ENCODE peak calls at places on chromosomes 13 and 19, in five cellular contexts. One of them, this sample, is unnamed.
A peak's percentile ranks its signal among the peaks of the same experiment; 100 is the strongest.

GRCh38 chr19:33203529-33203928 is 9.4 kb downstream of the LRP3 start:
- DNase-seq in CD8-positive, alpha-beta T cell: no peak
- DNase-seq in HCT116: no peak
- DNase-seq in heart left ventricle: peak; percentile 17
- DNase-seq in uterus: no peak
- DNase-seq in this sample: no peak

GRCh38 chr13:104987621-104988020 is 1547.8 kb downstream of the EFNB2 start:
- DNase-seq in CD8-positive, alpha-beta T cell: no peak
- DNase-seq in HCT116: no peak
- DNase-seq in heart left ventricle: no peak
- DNase-seq in uterus: no peak
- DNase-seq in this sample: no peak

GRCh38 chr13:45950343-45950995 is 98.9 kb upstream of the SIAH3 start:
- DNase-seq in CD8-positive, alpha-beta T cell: no peak
- DNase-seq in HCT116: no peak
- DNase-seq in heart left ventricle: no peak
- DNase-seq in uterus: no peak
- DNase-seq in this sample: no peak

GRCh38 chr19:9565900-9566705 is 18.2 kb downstream of the ZNF121 start:
- DNase-seq in CD8-positive, alpha-beta T cell: no peak
- DNase-seq in HCT116: no peak
- DNase-seq in heart left ventricle: no peak
- DNase-seq in uterus: no peak
- DNase-seq in this sample: peak; percentile 29

GRCh38 chr13:111577429-111577828 is 257.0 kb downstream of the TEX29 start:
- DNase-seq in CD8-positive, alpha-beta T cell: no peak
- DNase-seq in HCT116: no peak
- DNase-seq in heart left ventricle: no peak
- DNase-seq in uterus: no peak
- DNase-seq in this sample: no peak

GRCh38 chr13:94568443-94568842 is 27.5 kb downstream of the TGDS start:
- DNase-seq in CD8-positive, alpha-beta T cell: no peak
- DNase-seq in HCT116: no peak
- DNase-seq in heart left ventricle: no peak
- DNase-seq in uterus: no peak
- DNase-seq in this sample: no peak

GRCh38 chr19:16470911-16471811 is 609 bp downstream of the EPS15L1 start:
- DNase-seq in CD8-positive, alpha-beta T cell: peak; percentile 20
- DNase-seq in HCT116: no peak
- DNase-seq in heart left ventricle: no peak
- DNase-seq in uterus: no peak
- DNase-seq in this sample: peak; percentile 43

GRCh38 chr19:31066385-31066784 is 282.9 kb downstream of the TSHZ3 start:
- DNase-seq in CD8-positive, alpha-beta T cell: no peak
- DNase-seq in HCT116: no peak
- DNase-seq in heart left ventricle: no peak
- DNase-seq in uterus: no peak
- DNase-seq in this sample: peak; percentile 86

GRCh38 chr19:34357431-34357830 is 7.6 kb upstream of the GPI start:
- DNase-seq in CD8-positive, alpha-beta T cell: no peak
- DNase-seq in HCT116: no peak
- DNase-seq in heart left ventricle: no peak
- DNase-seq in uterus: no peak
- DNase-seq in this sample: no peak

GRCh38 chr13:106570354-106570822 is 2.5 kb upstream of the ARGLU1 start:
- DNase-seq in CD8-positive, alpha-beta T cell: peak; percentile 66
- DNase-seq in HCT116: peak; percentile 92
- DNase-seq in heart left ventricle: peak; percentile 91
- DNase-seq in uterus: peak; percentile 73
- DNase-seq in this sample: peak; percentile 82

GRCh38 chr19:18587962-18588610 is 512 bp upstream of the REX1BD start:
- DNase-seq in CD8-positive, alpha-beta T cell: no peak
- DNase-seq in HCT116: no peak
- DNase-seq in heart left ventricle: no peak
- DNase-seq in uterus: no peak
- DNase-seq in this sample: no peak

GRCh38 chr13:98411617-98412310 is 165.1 kb downstream of the STK24 start:
- DNase-seq in CD8-positive, alpha-beta T cell: no peak
- DNase-seq in HCT116: no peak
- DNase-seq in heart left ventricle: peak; percentile 44
- DNase-seq in uterus: no peak
- DNase-seq in this sample: no peak

GRCh38 chr19:28428644-28429348 is 784.2 kb downstream of the UQCRFS1 start:
- DNase-seq in CD8-positive, alpha-beta T cell: no peak
- DNase-seq in HCT116: no peak
- DNase-seq in heart left ventricle: no peak
- DNase-seq in uterus: no peak
- DNase-seq in this sample: no peak

GRCh38 chr19:31717316-31717715 is 368.1 kb upstream of the TSHZ3 start:
- DNase-seq in CD8-positive, alpha-beta T cell: no peak
- DNase-seq in HCT116: no peak
- DNase-seq in heart left ventricle: no peak
- DNase-seq in uterus: no peak
- DNase-seq in this sample: no peak

GRCh38 chr13:99059498-99060070 is 81.7 kb upstream of the DOCK9 start:
- DNase-seq in CD8-positive, alpha-beta T cell: no peak
- DNase-seq in HCT116: no peak
- DNase-seq in heart left ventricle: no peak
- DNase-seq in uterus: no peak
- DNase-seq in this sample: no peak

GRCh38 chr13:49374585-49375290 is 69.1 kb downstream of the CAB39L start:
- DNase-seq in CD8-positive, alpha-beta T cell: no peak
- DNase-seq in HCT116: no peak
- DNase-seq in heart left ventricle: no peak
- DNase-seq in uterus: no peak
- DNase-seq in this sample: peak; percentile 34

GRCh38 chr13:112349681-112350080 is 26.5 kb upstream of the SPACA7 start:
- DNase-seq in CD8-positive, alpha-beta T cell: no peak
- DNase-seq in HCT116: no peak
- DNase-seq in heart left ventricle: no peak
- DNase-seq in uterus: no peak
- DNase-seq in this sample: no peak

GRCh38 chr13:50810998-50811397 is 32.5 kb downstream of the DLEU7 start:
- DNase-seq in CD8-positive, alpha-beta T cell: no peak
- DNase-seq in HCT116: no peak
- DNase-seq in heart left ventricle: no peak
- DNase-seq in uterus: no peak
- DNase-seq in this sample: no peak

GRCh38 chr13:94209110-94209509 is 270.4 kb downstream of the DCT start:
- DNase-seq in CD8-positive, alpha-beta T cell: no peak
- DNase-seq in HCT116: no peak
- DNase-seq in heart left ventricle: no peak
- DNase-seq in uterus: no peak
- DNase-seq in this sample: peak; percentile 57

GRCh38 chr13:33692531-33692930 is 125.4 kb upstream of the RFC3 start:
- DNase-seq in CD8-positive, alpha-beta T cell: no peak
- DNase-seq in HCT116: no peak
- DNase-seq in heart left ventricle: no peak
- DNase-seq in uterus: no peak
- DNase-seq in this sample: no peak

GRCh38 chr19:10432736-10433130 is 12.4 kb downstream of the PDE4A start:
- DNase-seq in CD8-positive, alpha-beta T cell: no peak
- DNase-seq in HCT116: no peak
- DNase-seq in heart left ventricle: peak; percentile 55
- DNase-seq in uterus: no peak
- DNase-seq in this sample: no peak

GRCh38 chr13:69324109-69324886 is 783.3 kb upstream of the ATXN8OS start:
- DNase-seq in CD8-positive, alpha-beta T cell: no peak
- DNase-seq in HCT116: peak; percentile 1
- DNase-seq in heart left ventricle: no peak
- DNase-seq in uterus: no peak
- DNase-seq in this sample: peak; percentile 36

GRCh38 chr13:41588899-41589298 is 131.5 kb downstream of the RGCC start:
- DNase-seq in CD8-positive, alpha-beta T cell: no peak
- DNase-seq in HCT116: peak; percentile 8
- DNase-seq in heart left ventricle: no peak
- DNase-seq in uterus: no peak
- DNase-seq in this sample: peak; percentile 21

GRCh38 chr13:103022328-103022727 is 43.9 kb downstream of the SLC10A2 start:
- DNase-seq in CD8-positive, alpha-beta T cell: no peak
- DNase-seq in HCT116: no peak
- DNase-seq in heart left ventricle: no peak
- DNase-seq in uterus: no peak
- DNase-seq in this sample: no peak

GRCh38 chr19:50759886-50760285 is 10.4 kb upstream of the GPR32 start:
- DNase-seq in CD8-positive, alpha-beta T cell: no peak
- DNase-seq in HCT116: peak; percentile 69
- DNase-seq in heart left ventricle: no peak
- DNase-seq in uterus: no peak
- DNase-seq in this sample: peak; percentile 68

GRCh38 chr13:61414686-61415664 is 674 bp downstream of the PCDH20 start:
- DNase-seq in CD8-positive, alpha-beta T cell: no peak
- DNase-seq in HCT116: no peak
- DNase-seq in heart left ventricle: peak; percentile 64
- DNase-seq in uterus: peak; percentile 21
- DNase-seq in this sample: peak; percentile 80

GRCh38 chr19:23957660-23958281 is 43.1 kb downstream of the ZNF726 start:
- DNase-seq in CD8-positive, alpha-beta T cell: no peak
- DNase-seq in HCT116: peak; percentile 7
- DNase-seq in heart left ventricle: no peak
- DNase-seq in uterus: no peak
- DNase-seq in this sample: no peak

GRCh38 chr19:33350538-33351309 is 22.8 kb upstream of the CEBPG start:
- DNase-seq in CD8-positive, alpha-beta T cell: no peak
- DNase-seq in HCT116: no peak
- DNase-seq in heart left ventricle: no peak
- DNase-seq in uterus: peak; percentile 53
- DNase-seq in this sample: no peak

GRCh38 chr13:78881054-78881453 is 222.1 kb upstream of the OBI1 start:
- DNase-seq in CD8-positive, alpha-beta T cell: no peak
- DNase-seq in HCT116: no peak
- DNase-seq in heart left ventricle: no peak
- DNase-seq in uterus: no peak
- DNase-seq in this sample: no peak

GRCh38 chr13:44218501-44219240 is 155.0 kb upstream of the SERP2 start:
- DNase-seq in CD8-positive, alpha-beta T cell: no peak
- DNase-seq in HCT116: no peak
- DNase-seq in heart left ventricle: peak; percentile 68
- DNase-seq in uterus: peak; percentile 59
- DNase-seq in this sample: no peak

DNA sequence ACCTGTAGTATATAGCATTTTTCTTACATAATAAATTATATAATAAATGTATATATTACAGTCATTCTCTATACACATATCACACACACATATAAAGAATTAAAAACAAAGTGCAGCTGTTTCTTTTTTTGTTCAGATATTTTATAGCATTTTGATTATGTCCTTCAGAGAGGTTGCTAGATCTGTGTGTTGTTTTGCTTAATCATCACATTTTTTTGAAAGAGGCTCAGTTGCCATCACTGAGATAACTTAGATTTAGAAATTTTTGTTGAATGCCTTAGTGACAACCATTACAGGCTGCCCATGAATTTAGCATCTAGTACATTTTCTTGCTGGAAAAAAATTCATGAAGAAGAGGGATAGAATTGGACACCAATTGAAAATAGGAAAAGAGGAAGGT is 545.2 kb upstream of the PCDH9 start:
- DNase-seq in CD8-positive, alpha-beta T cell: no peak
- DNase-seq in HCT116: no peak
- DNase-seq in heart left ventricle: no peak
- DNase-seq in uterus: no peak
- DNase-seq in this sample: no peak
- H3K4me1 ChIP-seq in CD8-positive, alpha-beta T cell: no peaks in the 10 kb centered on the region
- H3K4me1 ChIP-seq in HCT116: no peaks in the 10 kb centered on the region
- H3K4me1 ChIP-seq in heart left ventricle: no peaks in the 10 kb centered on the region
- H3K4me1 ChIP-seq in uterus: no peaks in the 10 kb centered on the region
- H3K4me1 ChIP-seq in this sample: peaks cover 16% of the 10 kb centered on the region

GRCh38 chr19:40549007-40549708 is 27.5 kb upstream of the SHKBP1 start:
- DNase-seq in CD8-positive, alpha-beta T cell: peak; percentile 75
- DNase-seq in HCT116: peak; percentile 63
- DNase-seq in heart left ventricle: peak; percentile 53
- DNase-seq in uterus: peak; percentile 56
- DNase-seq in this sample: peak; percentile 85
- H3K4me1 ChIP-seq in CD8-positive, alpha-beta T cell: peaks cover 4% of the 10 kb centered on the region
- H3K4me1 ChIP-seq in HCT116: peaks cover 11% of the 10 kb centered on the region
- H3K4me1 ChIP-seq in heart left ventricle: peaks cover 3% of the 10 kb centered on the region
- H3K4me1 ChIP-seq in uterus: no peaks in the 10 kb centered on the region
- H3K4me1 ChIP-seq in this sample: peaks cover 3% of the 10 kb centered on the region

GRCh38 chr19:4776436-4777205 is 14.9 kb upstream of the FEM1A start:
- DNase-seq in CD8-positive, alpha-beta T cell: no peak
- DNase-seq in HCT116: no peak
- DNase-seq in heart left ventricle: no peak
- DNase-seq in uterus: no peak
- DNase-seq in this sample: no peak
- H3K4me1 ChIP-seq in CD8-positive, alpha-beta T cell: no peaks in the 10 kb centered on the region
- H3K4me1 ChIP-seq in HCT116: peaks cover 21% of the 10 kb centered on the region
- H3K4me1 ChIP-seq in heart left ventricle: no peaks in the 10 kb centered on the region
- H3K4me1 ChIP-seq in uterus: no peaks in the 10 kb centered on the region
- H3K4me1 ChIP-seq in this sample: no peaks in the 10 kb centered on the region

GRCh38 chr19:2043269-2043641 is 7.8 kb downstream of the MKNK2 start:
- DNase-seq in CD8-positive, alpha-beta T cell: no peak
- DNase-seq in HCT116: no peak
- DNase-seq in heart left ventricle: no peak
- DNase-seq in uterus: peak; percentile 23
- DNase-seq in this sample: no peak
- H3K4me1 ChIP-seq in CD8-positive, alpha-beta T cell: peaks cover 68% of the 10 kb centered on the region
- H3K4me1 ChIP-seq in HCT116: peaks cover 67% of the 10 kb centered on the region
- H3K4me1 ChIP-seq in heart left ventricle: peaks cover 82% of the 10 kb centered on the region
- H3K4me1 ChIP-seq in uterus: peaks cover 6% of the 10 kb centered on the region
- H3K4me1 ChIP-seq in this sample: peaks cover 26% of the 10 kb centered on the region

DNA sequence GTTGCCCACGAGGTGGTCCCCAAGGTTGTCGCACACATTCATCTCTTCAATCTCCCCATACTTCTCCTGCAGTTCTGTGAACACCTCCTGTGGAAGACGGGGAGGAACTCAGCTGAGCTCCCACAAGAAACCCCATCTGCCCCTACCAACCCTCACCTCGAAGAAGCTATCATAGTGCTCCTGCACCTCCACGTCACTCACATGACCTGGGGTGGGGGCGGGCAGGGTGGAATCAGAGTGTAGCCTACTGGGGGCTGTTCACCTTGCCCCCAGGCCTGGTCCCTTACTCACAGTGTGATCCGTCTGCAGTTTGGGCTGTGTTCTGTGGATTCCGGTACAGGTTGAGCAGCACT is 907 bp downstream of the U2AF1L4 start:
- DNase-seq in CD8-positive, alpha-beta T cell: no peak
- DNase-seq in HCT116: no peak
- DNase-seq in heart left ventricle: no peak
- DNase-seq in uterus: no peak
- DNase-seq in this sample: no peak
- H3K4me1 ChIP-seq in CD8-positive, alpha-beta T cell: peaks cover 60% of the 10 kb centered on the region
- H3K4me1 ChIP-seq in HCT116: peaks cover 45% of the 10 kb centered on the region
- H3K4me1 ChIP-seq in heart left ventricle: peaks cover 38% of the 10 kb centered on the region
- H3K4me1 ChIP-seq in uterus: peaks cover 6% of the 10 kb centered on the region
- H3K4me1 ChIP-seq in this sample: peaks cover 3% of the 10 kb centered on the region

This sample was measured in A673.